ENCODE peak calls at places on chromosome 13, in six cellular contexts. K is body of pancreas, I is right lobe of liver, O is uterus, R is NB4, A is tibial nerve. W is an unnamed sample.

GRCh38 chr13:33348366-33348765 is 62.8 kb upstream of the STARD13 start:
- DNase-seq in O (no peak), K (no peak), I (no peak), R (no peak), A (no peak), W (no peak)

GRCh38 chr13:101841687-101842086 is 389.2 kb downstream of the ITGBL1 start:
- DNase-seq in A (no peak), I (no peak), R (no peak), K (no peak), O (no peak), W (no peak)

GRCh38 chr13:108734676-108735075 is 105.3 kb downstream of the MYO16 start:
- DNase-seq in O (no peak), K (no peak), A (no peak), R (peak; percentile 13), I (no peak), W (no peak)

GRCh38 chr13:71759506-71760225 is 107.3 kb downstream of the DACH1 start:
- DNase-seq in A (no peak), O (no peak), K (no peak), I (no peak), R (no peak), W (no peak)

GRCh38 chr13:110874508-110874960 is 40.3 kb downstream of the ANKRD10 start:
- DNase-seq in R (peak; percentile 71), A (peak; percentile 78), K (peak; percentile 85), I (peak; percentile 85), O (peak; percentile 91), W (peak; percentile 86)

GRCh38 chr13:74040200-74040599 is 94.0 kb downstream of the KLF12 start:
- DNase-seq in I (peak; percentile 21), A (peak; percentile 25), R (peak; percentile 57), O (no peak), K (peak; percentile 27), W (peak; percentile 46)

GRCh38 chr13:62130016-62130970 is 714.6 kb upstream of the PCDH20 start:
- DNase-seq in K (no peak), R (no peak), A (no peak), O (no peak), I (no peak), W (no peak)

GRCh38 chr13:110648155-110648819 is 32.9 kb downstream of the NAXD start:
- DNase-seq in K (no peak), R (no peak), O (no peak), A (no peak), I (no peak), W (no peak)

GRCh38 chr13:96632536-96633320 is 361.5 kb downstream of the OXGR1 start:
- DNase-seq in I (no peak), R (no peak), O (no peak), A (no peak), K (no peak), W (no peak)

GRCh38 chr13:113584205-113584869 is at the start of gene TFDP1:
- DNase-seq in K (peak; percentile 68), A (no peak), I (peak; percentile 79), R (peak; percentile 97), O (peak; percentile 62), W (peak; percentile 86)
- TF ChIP-seq POLR2A in K (no peak), A (no peak), I (peak; percentile 32), R (peak; percentile 98), O (no peak), W (no peak)

DNA sequence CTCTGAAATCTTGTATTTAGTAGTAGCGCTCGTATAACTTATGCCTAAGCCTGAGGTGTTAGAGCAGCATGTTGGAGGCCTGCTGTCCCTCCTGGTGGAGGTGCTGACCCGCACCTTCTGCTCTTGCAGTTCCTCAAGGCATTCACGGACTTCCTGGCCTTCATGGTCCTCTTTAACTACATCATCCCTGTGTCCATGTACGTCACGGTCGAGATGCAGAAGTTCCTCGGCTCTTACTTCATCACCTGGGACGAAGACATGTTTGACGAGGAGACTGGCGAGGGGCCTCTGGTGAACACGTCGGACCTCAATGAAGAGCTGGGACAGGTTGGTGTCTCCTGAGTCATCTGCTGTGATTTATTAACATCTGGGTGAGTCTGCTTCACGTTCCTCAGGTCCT is 136.7 kb downstream of the ATP11A start:
- DNase-seq in O (no peak), R (no peak), A (no peak), K (no peak), I (no peak), W (peak; percentile 25)
- H3K4me3 ChIP-seq in O (no peak overlapping the region), R (no peak overlapping the region), A (no peak overlapping the region), K (no peak overlapping the region), I (no peak overlapping the region), W (no peak overlapping the region)

GRCh38 chr13:43023244-43023931 is at the start of gene DNAJC15:
- DNase-seq in I (peak; percentile 69), A (peak; percentile 49), R (peak; percentile 77), K (peak; percentile 75), O (peak; percentile 68), W (peak; percentile 94)
- TF ChIP-seq POLR2A in I (peak; percentile 58), A (no peak), R (no peak), K (peak; percentile 35), O (peak; percentile 28), W (peak; percentile 3)

GRCh38 chr13:46812398-46812797 is 15.4 kb upstream of the ESD start:
- DNase-seq in K (no peak), A (no peak), I (no peak), R (no peak), O (no peak), W (no peak)
- H3K4me3 ChIP-seq in K (no peak overlapping the region), A (no peak overlapping the region), I (no peak overlapping the region), R (no peak overlapping the region), O (no peak overlapping the region), W (no peak overlapping the region)

DNA sequence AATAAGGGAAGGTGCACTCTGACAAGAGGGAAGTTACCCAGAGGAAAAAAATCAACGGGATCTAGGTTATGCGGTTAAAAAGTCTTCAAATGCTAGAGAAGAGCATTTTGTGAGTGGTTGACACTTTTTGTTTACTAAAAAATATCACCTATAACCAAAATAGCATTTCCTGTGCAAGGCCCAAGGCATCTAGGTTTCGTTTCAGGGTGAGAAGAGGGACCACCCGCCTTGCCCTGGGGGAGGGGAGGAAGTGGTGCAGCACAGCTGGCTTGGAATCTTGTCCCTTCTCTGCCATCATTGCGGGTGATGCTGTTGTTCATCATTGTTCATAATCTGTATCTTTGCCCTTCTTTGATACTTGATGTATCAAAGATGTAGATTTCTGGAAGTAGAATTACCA is 80.6 kb downstream of the NUFIP1 start:
- DNase-seq in R (no peak), I (no peak), O (no peak), K (no peak), A (no peak), W (no peak)
- TF ChIP-seq POLR2A in R (no peak), I (no peak), O (no peak), K (no peak), A (no peak), W (no peak)

GRCh38 chr13:37981932-37982331 is 112.4 kb upstream of the TRPC4 start:
- DNase-seq in K (no peak), A (no peak), I (no peak), O (no peak), R (no peak), W (no peak)

GRCh38 chr13:37984357-37984756 is 114.8 kb upstream of the TRPC4 start:
- DNase-seq in A (no peak), R (peak; percentile 35), I (no peak), K (no peak), O (no peak), W (no peak)

DNA sequence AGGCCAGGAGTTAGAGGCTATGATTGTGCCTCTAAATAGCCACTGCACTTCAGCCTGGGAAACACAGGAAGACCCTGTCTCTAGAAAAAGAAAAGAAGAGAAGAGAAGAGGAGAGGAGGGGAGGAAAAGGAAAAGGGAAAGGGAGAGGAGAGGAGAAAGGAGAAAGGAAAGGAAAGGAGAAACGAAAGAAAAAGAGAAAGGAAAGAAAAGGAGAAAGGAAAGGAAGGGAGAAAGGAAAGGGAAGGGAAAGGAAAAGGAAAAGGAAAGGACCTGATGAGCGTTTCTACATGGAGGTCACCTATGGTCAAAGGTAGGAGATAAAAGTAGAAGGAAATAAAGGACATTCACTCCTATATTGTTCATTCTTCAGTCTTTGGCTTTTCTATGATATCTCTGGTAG is 109.1 kb upstream of the TRPC4 start:
- DNase-seq in K (no peak), O (no peak), I (no peak), A (no peak), R (no peak), W (no peak)
- H3K4me3 ChIP-seq in K (no peak overlapping the region), O (no peak overlapping the region), I (no peak overlapping the region), A (no peak overlapping the region), R (no peak overlapping the region), W (no peak overlapping the region)

GRCh38 chr13:29428310-29428991 is 167.0 kb downstream of the SLC7A1 start:
- DNase-seq in O (peak; percentile 30), I (peak; percentile 55), K (peak; percentile 20), R (peak; percentile 26), A (no peak), W (no peak)
- TF ChIP-seq POLR2A in O (no peak), I (no peak), K (no peak), R (no peak), A (no peak), W (no peak)

DNA sequence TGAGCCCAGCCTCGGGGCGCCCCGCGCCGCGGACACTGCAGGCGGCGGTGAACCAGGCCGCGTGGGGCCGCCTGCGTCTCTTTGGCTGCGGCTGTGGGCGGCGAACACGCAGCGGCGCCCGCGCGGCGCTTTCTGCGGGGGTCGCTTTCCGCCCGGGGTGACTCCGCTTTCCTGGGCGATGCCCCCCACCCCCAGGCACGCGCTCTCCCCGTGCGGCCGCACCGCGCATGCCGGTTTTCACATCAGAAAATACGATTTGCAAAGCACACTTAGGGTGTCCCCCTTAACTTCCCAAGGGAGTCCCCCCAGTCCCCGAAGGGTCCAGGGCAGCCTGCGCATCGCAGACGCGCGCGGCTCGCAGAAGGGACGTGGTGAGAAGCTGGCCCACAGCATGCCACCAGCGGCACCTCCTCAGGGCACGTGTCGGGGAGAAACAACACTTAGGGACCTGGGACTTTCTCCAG is 5.3 kb downstream of the F7 start:
- DNase-seq in R (no peak), O (no peak), K (no peak), A (no peak), I (peak; percentile 14), W (no peak)
- H3K4me3 ChIP-seq in R (no peak overlapping the region), O (peak overlapping the region; percentile 7), K (no peak overlapping the region), A (no peak overlapping the region), I (peak overlapping the region; percentile 20), W (peak overlapping the region; percentile 34)

GRCh38 chr13:102948006-102948405 is 102.2 kb downstream of the ERCC5 start:
- DNase-seq in I (no peak), A (no peak), O (no peak), R (no peak), K (no peak), W (no peak)
- TF ChIP-seq POLR2A in I (no peak), A (no peak), O (no peak), R (no peak), K (no peak), W (no peak)

GRCh38 chr13:27792393-27793218 is at the start of gene GSX1:
- DNase-seq in I (peak; percentile 75), K (peak; percentile 77), R (peak; percentile 69), A (peak; percentile 19), O (peak; percentile 33), W (no peak)
- H3K4me3 ChIP-seq in I (no peak within 1 kb of the TSS), K (no peak within 1 kb of the TSS), R (no peak within 1 kb of the TSS), A (peak within 1 kb of the TSS; percentile 6), O (peak within 1 kb of the TSS; percentile 21), W (peak within 1 kb of the TSS; percentile 34)

W was measured in Peyer's patch.